ENCODE peak calls at places on chromosomes 11 and 22, in five cellular contexts. One of them, this sample, is unnamed.

GRCh38 chr11:20357150-20357549 is 6.4 kb upstream of the HTATIP2 start:
- DNase-seq in CD8-positive, alpha-beta memory T cell: no peak
- DNase-seq in kidney: no peak
- DNase-seq in neuronal stem cell: no peak
- DNase-seq in stomach: no peak
- DNase-seq in this sample: no peak

GRCh38 chr11:77634724-77635123 is 2.9 kb downstream of the CLNS1A start:
- DNase-seq in neuronal stem cell: no peak
- DNase-seq in stomach: no peak
- DNase-seq in kidney: no peak
- DNase-seq in CD8-positive, alpha-beta memory T cell: no peak
- DNase-seq in this sample: no peak

GRCh38 chr11:14519692-14520085 is 497 bp downstream of the PSMA1 start:
- DNase-seq in kidney: no peak
- DNase-seq in stomach: no peak
- DNase-seq in CD8-positive, alpha-beta memory T cell: no peak
- DNase-seq in neuronal stem cell: no peak
- DNase-seq in this sample: no peak

GRCh38 chr11:117498791-117499190 is 171.1 kb downstream of the CEP164 start:
- DNase-seq in CD8-positive, alpha-beta memory T cell: no peak
- DNase-seq in kidney: peak; percentile 35
- DNase-seq in stomach: no peak
- DNase-seq in neuronal stem cell: no peak
- DNase-seq in this sample: no peak

GRCh38 chr22:46666577-46667244 is 46.5 kb downstream of the GRAMD4 start:
- DNase-seq in stomach: no peak
- DNase-seq in CD8-positive, alpha-beta memory T cell: no peak
- DNase-seq in kidney: peak; percentile 66
- DNase-seq in neuronal stem cell: no peak
- DNase-seq in this sample: no peak

GRCh38 chr11:63884191-63884590 is 32.8 kb downstream of the RCOR2 start:
- DNase-seq in kidney: no peak
- DNase-seq in CD8-positive, alpha-beta memory T cell: no peak
- DNase-seq in stomach: no peak
- DNase-seq in neuronal stem cell: no peak
- DNase-seq in this sample: no peak

GRCh38 chr11:118129475-118130196 is 23.0 kb downstream of the SCN4B start:
- DNase-seq in stomach: no peak
- DNase-seq in neuronal stem cell: no peak
- DNase-seq in CD8-positive, alpha-beta memory T cell: no peak
- DNase-seq in kidney: peak; percentile 83
- DNase-seq in this sample: peak; percentile 45

GRCh38 chr11:893008-893654 is 17.5 kb downstream of the CHID1 start:
- DNase-seq in CD8-positive, alpha-beta memory T cell: no peak
- DNase-seq in stomach: no peak
- DNase-seq in kidney: no peak
- DNase-seq in neuronal stem cell: no peak
- DNase-seq in this sample: no peak

GRCh38 chr11:78339483-78339882 is 78.1 kb downstream of the GAB2 start:
- DNase-seq in kidney: no peak
- DNase-seq in CD8-positive, alpha-beta memory T cell: no peak
- DNase-seq in stomach: no peak
- DNase-seq in neuronal stem cell: no peak
- DNase-seq in this sample: no peak

GRCh38 chr11:113282898-113283297 is 31.5 kb upstream of the TTC12 start:
- DNase-seq in CD8-positive, alpha-beta memory T cell: no peak
- DNase-seq in kidney: no peak
- DNase-seq in neuronal stem cell: no peak
- DNase-seq in stomach: no peak
- DNase-seq in this sample: no peak

GRCh38 chr22:32044913-32045312 is 1.9 kb downstream of the SLC5A1 start:
- DNase-seq in neuronal stem cell: no peak
- DNase-seq in kidney: no peak
- DNase-seq in CD8-positive, alpha-beta memory T cell: no peak
- DNase-seq in stomach: peak; percentile 50
- DNase-seq in this sample: no peak

GRCh38 chr11:58030653-58031052 is at the start of gene OR6Q1:
- DNase-seq in CD8-positive, alpha-beta memory T cell: no peak
- DNase-seq in neuronal stem cell: no peak
- DNase-seq in stomach: no peak
- DNase-seq in kidney: no peak
- DNase-seq in this sample: no peak

GRCh38 chr11:58024601-58025091 is 965 bp downstream of the OR9Q1 start:
- DNase-seq in neuronal stem cell: no peak
- DNase-seq in CD8-positive, alpha-beta memory T cell: no peak
- DNase-seq in kidney: peak; percentile 95
- DNase-seq in stomach: peak; percentile 54
- DNase-seq in this sample: peak; percentile 69

GRCh38 chr11:58027341-58027740 is 3.4 kb upstream of the OR6Q1 start:
- DNase-seq in stomach: no peak
- DNase-seq in CD8-positive, alpha-beta memory T cell: no peak
- DNase-seq in kidney: no peak
- DNase-seq in neuronal stem cell: no peak
- DNase-seq in this sample: no peak

GRCh38 chr11:58023435-58023931 is at the start of gene OR9Q1:
- DNase-seq in kidney: no peak
- DNase-seq in stomach: no peak
- DNase-seq in CD8-positive, alpha-beta memory T cell: no peak
- DNase-seq in neuronal stem cell: no peak
- DNase-seq in this sample: no peak

GRCh38 chr11:58028687-58029411 is 1.9 kb upstream of the OR6Q1 start:
- DNase-seq in neuronal stem cell: no peak
- DNase-seq in CD8-positive, alpha-beta memory T cell: no peak
- DNase-seq in kidney: peak; percentile 75
- DNase-seq in stomach: no peak
- DNase-seq in this sample: no peak
- H3K27ac ChIP-seq in neuronal stem cell: no peak overlapping the region
- H3K27ac ChIP-seq in CD8-positive, alpha-beta memory T cell: no peak overlapping the region
- H3K27ac ChIP-seq in kidney: peak overlapping the region; percentile 81
- H3K27ac ChIP-seq in stomach: peak overlapping the region; percentile 29
- H3K27ac ChIP-seq in this sample: no peak overlapping the region

GRCh38 chr11:12692238-12693074 is 18.2 kb downstream of the TEAD1 start:
- DNase-seq in kidney: peak; percentile 97
- DNase-seq in stomach: peak; percentile 93
- DNase-seq in CD8-positive, alpha-beta memory T cell: no peak
- DNase-seq in neuronal stem cell: no peak
- DNase-seq in this sample: peak; percentile 82
- H3K4me3 ChIP-seq in kidney: peak overlapping the region; percentile 23
- H3K4me3 ChIP-seq in stomach: no peak overlapping the region
- H3K4me3 ChIP-seq in CD8-positive, alpha-beta memory T cell: no peak overlapping the region
- H3K4me3 ChIP-seq in neuronal stem cell: peak overlapping the region; percentile 29
- H3K4me3 ChIP-seq in this sample: no peak overlapping the region

GRCh38 chr11:34145073-34145472 is 39.6 kb downstream of the NAT10 start:
- DNase-seq in kidney: no peak
- DNase-seq in stomach: no peak
- DNase-seq in CD8-positive, alpha-beta memory T cell: no peak
- DNase-seq in neuronal stem cell: no peak
- DNase-seq in this sample: no peak
- H3K36me3 ChIP-seq in kidney: peaks cover 54% of the 10 kb centered on the region
- H3K36me3 ChIP-seq in stomach: peaks cover 72% of the 10 kb centered on the region
- H3K36me3 ChIP-seq in CD8-positive, alpha-beta memory T cell: peaks cover 71% of the 10 kb centered on the region
- H3K36me3 ChIP-seq in neuronal stem cell: peaks cover 26% of the 10 kb centered on the region
- H3K36me3 ChIP-seq in this sample: peaks cover 94% of the 10 kb centered on the region

DNA sequence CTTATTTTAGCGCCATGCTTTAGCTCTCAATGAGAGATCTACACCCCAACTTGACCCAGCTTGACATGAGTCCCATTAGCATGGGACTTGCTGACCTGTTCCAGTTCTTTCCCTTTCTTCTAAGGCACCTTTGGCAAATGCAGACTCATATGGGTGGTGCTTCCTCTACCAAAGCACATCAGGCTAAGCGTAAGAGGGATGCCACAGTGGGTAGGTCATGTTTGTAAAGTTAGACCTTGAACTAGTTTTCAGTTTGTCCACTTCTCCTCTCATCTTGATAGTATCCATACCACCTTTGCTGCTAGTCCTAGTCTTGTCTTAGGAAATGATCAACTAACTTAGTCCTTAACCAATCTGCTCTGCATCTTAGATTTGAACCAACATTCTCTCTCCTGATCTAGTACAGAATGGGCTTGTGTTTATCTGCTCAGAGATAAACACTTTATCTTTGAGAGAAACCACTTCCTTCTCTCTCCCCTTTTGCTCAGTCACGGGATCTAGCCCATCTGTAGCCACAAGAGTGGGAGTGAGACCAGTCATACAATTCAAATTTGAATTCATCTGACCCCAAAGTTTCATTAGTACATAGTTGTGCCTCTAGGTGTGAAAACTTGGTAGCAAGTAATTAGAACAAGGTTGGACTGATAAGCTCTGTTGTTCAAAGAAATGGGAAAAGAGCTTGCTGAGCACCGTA is 72.0 kb upstream of the CD44 start:
- DNase-seq in kidney: no peak
- DNase-seq in CD8-positive, alpha-beta memory T cell: no peak
- DNase-seq in neuronal stem cell: no peak
- DNase-seq in stomach: no peak
- DNase-seq in this sample: no peak
- H3K27ac ChIP-seq in kidney: no peak overlapping the region
- H3K27ac ChIP-seq in CD8-positive, alpha-beta memory T cell: no peak overlapping the region
- H3K27ac ChIP-seq in neuronal stem cell: no peak overlapping the region
- H3K27ac ChIP-seq in stomach: peak overlapping the region; percentile 57
- H3K27ac ChIP-seq in this sample: no peak overlapping the region

DNA sequence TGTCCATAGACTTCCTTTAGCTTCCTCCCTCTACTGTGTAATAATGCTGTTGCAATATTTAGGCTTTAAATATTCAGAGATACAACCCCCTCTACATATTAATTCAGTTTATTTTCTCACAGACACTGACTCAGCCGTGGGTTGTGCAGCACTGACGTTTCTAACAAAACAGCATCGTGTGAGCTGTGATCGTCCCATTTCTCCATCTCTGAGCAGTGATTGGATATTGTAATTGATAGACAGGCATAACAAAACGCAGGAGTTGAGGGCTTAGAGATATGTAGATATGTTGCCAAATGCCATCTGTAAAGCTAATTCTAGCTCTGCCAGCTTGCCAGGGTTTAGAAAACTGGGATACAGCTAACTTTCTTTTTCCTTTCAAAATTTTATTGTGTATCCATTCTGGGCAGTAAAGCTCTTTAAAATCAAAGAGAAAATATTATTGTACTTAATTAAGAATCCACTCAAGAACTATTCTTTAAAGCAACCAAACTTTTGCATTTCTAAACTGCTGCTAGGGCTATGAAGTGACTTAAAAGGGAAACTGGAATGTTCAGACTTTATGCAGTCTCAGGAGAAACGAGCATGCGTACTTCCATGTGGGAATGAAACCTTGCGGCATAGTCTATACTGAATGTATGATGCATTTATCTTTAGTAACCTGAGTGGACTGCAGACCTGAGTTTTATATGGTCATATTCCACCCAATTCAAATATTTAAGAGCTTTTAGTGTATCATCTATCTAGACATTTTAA is 22.7 kb downstream of the BTBD10 start:
- DNase-seq in CD8-positive, alpha-beta memory T cell: no peak
- DNase-seq in stomach: no peak
- DNase-seq in kidney: no peak
- DNase-seq in neuronal stem cell: no peak
- DNase-seq in this sample: no peak
- H3K4me3 ChIP-seq in CD8-positive, alpha-beta memory T cell: no peak overlapping the region
- H3K4me3 ChIP-seq in stomach: peak overlapping the region; percentile 24
- H3K4me3 ChIP-seq in kidney: peak overlapping the region; percentile 48
- H3K4me3 ChIP-seq in neuronal stem cell: peak overlapping the region; percentile 17
- H3K4me3 ChIP-seq in this sample: peak overlapping the region; percentile 23

DNA sequence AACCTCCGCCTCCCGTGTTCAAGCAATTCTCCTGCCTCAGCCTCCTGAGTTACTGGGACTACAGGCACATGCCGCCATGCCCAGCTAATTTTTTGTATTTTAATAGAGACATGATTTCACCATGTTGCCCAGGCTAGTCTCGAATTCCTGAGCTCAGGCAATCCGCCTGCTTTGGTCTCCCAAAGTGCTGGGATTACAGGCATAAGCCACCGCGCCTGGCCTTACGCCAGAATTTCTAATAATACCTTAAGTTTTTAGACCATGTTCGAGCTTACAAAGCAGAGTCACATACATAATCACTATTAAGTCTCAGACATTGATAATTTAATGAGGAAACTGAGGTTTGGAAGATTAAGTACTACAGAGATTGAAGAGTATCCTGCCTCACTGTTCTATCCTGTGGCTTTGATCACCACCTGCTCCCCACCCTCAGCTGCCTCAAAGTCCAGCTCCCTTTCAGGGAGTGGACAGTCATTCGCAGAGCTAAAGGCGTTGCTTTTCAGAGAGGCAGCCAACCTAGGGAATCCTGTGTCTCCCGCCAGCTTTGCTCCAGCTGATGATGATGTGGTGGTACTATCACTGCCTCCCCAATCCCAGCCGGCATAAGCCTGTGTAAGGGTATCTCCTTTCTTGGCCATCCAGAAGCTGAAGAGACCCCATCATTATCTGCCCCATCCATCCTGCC is 7.7 kb downstream of the UBASH3B start:
- DNase-seq in neuronal stem cell: no peak
- DNase-seq in stomach: no peak
- DNase-seq in kidney: no peak
- DNase-seq in CD8-positive, alpha-beta memory T cell: no peak
- DNase-seq in this sample: no peak
- H3K36me3 ChIP-seq in neuronal stem cell: no peaks in the 10 kb centered on the region
- H3K36me3 ChIP-seq in stomach: no peaks in the 10 kb centered on the region
- H3K36me3 ChIP-seq in kidney: no peaks in the 10 kb centered on the region
- H3K36me3 ChIP-seq in CD8-positive, alpha-beta memory T cell: no peaks in the 10 kb centered on the region
- H3K36me3 ChIP-seq in this sample: no peaks in the 10 kb centered on the region

GRCh38 chr22:49181942-49182341 is 645.7 kb downstream of the BRD1 start:
- DNase-seq in kidney: peak; percentile 41
- DNase-seq in CD8-positive, alpha-beta memory T cell: no peak
- DNase-seq in stomach: no peak
- DNase-seq in neuronal stem cell: no peak
- DNase-seq in this sample: no peak
- H3K27ac ChIP-seq in kidney: no peak overlapping the region
- H3K27ac ChIP-seq in CD8-positive, alpha-beta memory T cell: no peak overlapping the region
- H3K27ac ChIP-seq in stomach: no peak overlapping the region
- H3K27ac ChIP-seq in neuronal stem cell: no peak overlapping the region
- H3K27ac ChIP-seq in this sample: no peak overlapping the region

GRCh38 chr22:30196141-30196866 is 50.3 kb downstream of the LIF start:
- DNase-seq in stomach: peak; percentile 66
- DNase-seq in CD8-positive, alpha-beta memory T cell: no peak
- DNase-seq in kidney: peak; percentile 92
- DNase-seq in neuronal stem cell: no peak
- DNase-seq in this sample: peak; percentile 86
- H3K4me3 ChIP-seq in stomach: no peak overlapping the region
- H3K4me3 ChIP-seq in CD8-positive, alpha-beta memory T cell: no peak overlapping the region
- H3K4me3 ChIP-seq in kidney: no peak overlapping the region
- H3K4me3 ChIP-seq in neuronal stem cell: peak overlapping the region; percentile 31
- H3K4me3 ChIP-seq in this sample: no peak overlapping the region

This sample was measured in upper lobe of right lung.